ENCODE peak calls at places on chromosomes 16 and 17, in seven cellular contexts. T is lower lobe of right lung; Y is ACHN; C is neural crest cell; X is mucosa of descending colon; N is T47D; W is stimulated activated CD8-positive, alpha-beta memory T cell treated with anti-CD3 and anti-CD28 coated beads, Interleukin-15, amount 100 ng/mL, for 1 hour. G is an unnamed sample.

GRCh38 chr17:80924807-80925610 is 66.6 kb upstream of the CHMP6 start:
- DNase-seq in T (no peak), Y (no peak), C (no peak), X (no peak), N (no peak), W (no peak), G (no peak)

GRCh38 chr17:79543566-79543965 is 67.3 kb downstream of the RBFOX3 start:
- DNase-seq in T (no peak), Y (no peak), C (no peak), X (no peak), N (no peak), W (no peak), G (no peak)

GRCh38 chr17:2366747-2367494 is 29.6 kb downstream of the SGSM2 start:
- DNase-seq in T (no peak), Y (no peak), C (peak), X (peak), N (peak), W (no peak), G (no peak)

GRCh38 chr16:49305406-49305805 is 23.8 kb upstream of the CBLN1 start:
- DNase-seq in T (no peak), Y (no peak), C (no peak), X (no peak), N (no peak), W (no peak), G (no peak)

GRCh38 chr16:74999683-75000480 is 1.1 kb downstream of the ZNRF1 start:
- DNase-seq in T (peak), Y (peak), C (peak), X (peak), N (peak), W (no peak), G (peak)

GRCh38 chr16:82368041-82368440 is 198.0 kb upstream of the MPHOSPH6 start:
- DNase-seq in T (no peak), Y (peak), C (no peak), X (no peak), N (peak), W (no peak), G (peak)

GRCh38 chr16:2979669-2980226 is 498 bp downstream of the PKMYT1 start:
- DNase-seq in T (no peak), Y (no peak), C (no peak), X (no peak), N (no peak), W (no peak), G (no peak)

GRCh38 chr16:21164521-21165168 is 6.2 kb downstream of the LDAF1 start:
- DNase-seq in T (no peak), Y (no peak), C (no peak), X (no peak), N (no peak), W (no peak), G (no peak)